ENCODE peak calls at places on chromosome 17, in four cellular contexts. G is AG09319, V is T-helper 1 cell, J is NCI-H1092. M is an unnamed sample.

GRCh38 chr17:15782809-15783208 is 50.7 kb downstream of the TBC1D26 start:
- DNase-seq in G (no peak), V (peak), J (peak), M (no peak)

GRCh38 chr17:71234349-71234748 is 886.5 kb upstream of the SOX9 start:
- DNase-seq in G (no peak), V (no peak), J (no peak), M (no peak)

GRCh38 chr17:6461792-6462524 is 17.7 kb downstream of the PIMREG start:
- DNase-seq in G (no peak), V (no peak), J (no peak), M (no peak)

GRCh38 chr17:82217530-82218204 is 5.0 kb upstream of the CCDC57 start:
- DNase-seq in G (peak), V (no peak), J (no peak), M (peak)

GRCh38 chr17:4789951-4790704 is 1.4 kb downstream of the GLTPD2 start:
- DNase-seq in G (peak), V (peak), J (peak), M (peak)

GRCh38 chr17:65855245-65855644 is 293.8 kb upstream of the AXIN2 start:
- DNase-seq in G (no peak), V (no peak), J (no peak), M (no peak)

GRCh38 chr17:65230040-65230439 is 92.9 kb downstream of the RGS9 start:
- DNase-seq in G (no peak), V (peak), J (no peak), M (no peak)

GRCh38 chr17:51850206-51850605 is 308.3 kb downstream of the CA10 start:
- DNase-seq in G (no peak), V (no peak), J (no peak), M (no peak)

GRCh38 chr17:67994827-67995567 is 1.3 kb downstream of the C17orf58 start:
- DNase-seq in G (peak), V (peak), J (no peak), M (peak)

GRCh38 chr17:59437766-59438165 is 106.3 kb downstream of the YPEL2 start:
- DNase-seq in G (no peak), V (peak), J (no peak), M (no peak)

GRCh38 chr17:66655861-66656260 is 179.1 kb upstream of the CACNG5 start:
- DNase-seq in G (no peak), V (peak), J (no peak), M (no peak)

GRCh38 chr17:50244771-50245170 is 29.5 kb upstream of the TMEM92 start:
- DNase-seq in G (no peak), V (no peak), J (no peak), M (no peak)

GRCh38 chr17:44556114-44556853 is 1.0 kb upstream of the FZD2 start:
- DNase-seq in G (no peak), V (no peak), J (no peak), M (no peak)

GRCh38 chr17:72715906-72716572 is 376.4 kb downstream of the SLC39A11 start:
- DNase-seq in G (peak), V (no peak), J (no peak), M (peak)

GRCh38 chr17:65489413-65490170 is 71.9 kb downstream of the AXIN2 start:
- DNase-seq in G (no peak), V (no peak), J (no peak), M (no peak)

GRCh38 chr17:60153606-60154355 is 4.0 kb downstream of the CA4 start:
- DNase-seq in G (no peak), V (no peak), J (no peak), M (peak)

GRCh38 chr17:4162366-4162765 is 19.4 kb downstream of the CYB5D2 start:
- DNase-seq in G (no peak), V (no peak), J (no peak), M (no peak)

GRCh38 chr17:74389094-74389753 is 21.9 kb downstream of the GPR142 start:
- DNase-seq in G (no peak), V (no peak), J (no peak), M (no peak)

GRCh38 chr17:29107084-29107483 is 64.1 kb downstream of the PIPOX start:
- DNase-seq in G (no peak), V (no peak), J (no peak), M (no peak)

GRCh38 chr17:2388020-2388704 is 12.7 kb downstream of the MNT start:
- DNase-seq in G (no peak), V (no peak), J (no peak), M (no peak)